ENCODE peak calls at places on chromosome 6, in six cellular contexts. J is CD8-positive, alpha-beta T cell; T is lower lobe of right lung; Q is cardiac muscle cell; V is foreskin fibroblast; F is astrocyte of the cerebellum. L is an unnamed sample.
A peak's percentile ranks its signal among the peaks of the same experiment; 100 is the strongest.

GRCh38 chr6:157200611-157201010 is 122.7 kb downstream of the TMEM242 start:
- DNase-seq in J (no peak), T (no peak), Q (no peak), V (no peak), F (no peak), L (no peak)

GRCh38 chr6:14317616-14318015 is 200.0 kb downstream of the CD83 start:
- DNase-seq in J (no peak), T (no peak), Q (no peak), V (no peak), F (no peak), L (no peak)

GRCh38 chr6:93751969-93752368 is 332.6 kb upstream of the EPHA7 start:
- DNase-seq in J (no peak), T (no peak), Q (no peak), V (no peak), F (no peak), L (no peak)

GRCh38 chr6:157887892-157888291 is 64.8 kb downstream of the SNX9 start:
- DNase-seq in J (no peak), T (no peak), Q (no peak), V (no peak), F (no peak), L (no peak)

GRCh38 chr6:117414770-117415169 is 11.0 kb downstream of the ROS1 start:
- DNase-seq in J (no peak), T (no peak), Q (no peak), V (no peak), F (peak; percentile 47), L (no peak)

GRCh38 chr6:6320901-6321300 is 439 bp upstream of the F13A1 start:
- DNase-seq in J (no peak), T (no peak), Q (no peak), V (no peak), F (no peak), L (no peak)

GRCh38 chr6:39076086-39076992 is 27.8 kb downstream of the GLP1R start:
- DNase-seq in J (no peak), T (no peak), Q (no peak), V (no peak), F (no peak), L (no peak)

GRCh38 chr6:167858086-167858591 is 31.4 kb downstream of the AFDN start:
- DNase-seq in J (no peak), T (no peak), Q (no peak), V (peak; percentile 37), F (peak; percentile 70), L (peak; percentile 41)

GRCh38 chr6:100913400-100914276 is 32.5 kb upstream of the ASCC3 start:
- DNase-seq in J (no peak), T (peak; percentile 37), Q (no peak), V (no peak), F (no peak), L (no peak)

GRCh38 chr6:14732845-14733757 is 512.8 kb upstream of the JARID2 start:
- DNase-seq in J (peak; percentile 27), T (no peak), Q (no peak), V (peak; percentile 74), F (no peak), L (no peak)

GRCh38 chr6:137698636-137699035 is 168.4 kb upstream of the TNFAIP3 start:
- DNase-seq in J (no peak), T (no peak), Q (no peak), V (no peak), F (no peak), L (no peak)

GRCh38 chr6:48747040-48747439 is 636.0 kb upstream of the PTCHD4 start:
- DNase-seq in J (no peak), T (no peak), Q (no peak), V (no peak), F (no peak), L (no peak)

GRCh38 chr6:28139860-28140500 is 1.7 kb upstream of the ZKSCAN8 start:
- DNase-seq in J (no peak), T (no peak), Q (no peak), V (no peak), F (no peak), L (no peak)

GRCh38 chr6:146775227-146775626 is 176.5 kb downstream of the ADGB start:
- DNase-seq in J (no peak), T (no peak), Q (no peak), V (peak; percentile 5), F (no peak), L (no peak)

GRCh38 chr6:168979254-168979653 is 274.4 kb downstream of the THBS2 start:
- DNase-seq in J (no peak), T (no peak), Q (no peak), V (no peak), F (no peak), L (no peak)

GRCh38 chr6:107972413-107973096 is 14.5 kb upstream of the SEC63 start:
- DNase-seq in J (no peak), T (no peak), Q (peak; percentile 29), V (no peak), F (no peak), L (no peak)

GRCh38 chr6:143545976-143546547 is 34.5 kb upstream of the FUCA2 start:
- DNase-seq in J (no peak), T (no peak), Q (no peak), V (no peak), F (no peak), L (no peak)

GRCh38 chr6:100307561-100307960 is 157.2 kb downstream of the SIM1 start:
- DNase-seq in J (no peak), T (no peak), Q (no peak), V (no peak), F (no peak), L (no peak)

GRCh38 chr6:53803081-53803860 is 8.5 kb downstream of the LRRC1 start:
- DNase-seq in J (no peak), T (no peak), Q (no peak), V (no peak), F (no peak), L (no peak)

GRCh38 chr6:136158398-136158797 is 91.7 kb downstream of the MTFR2 start:
- DNase-seq in J (no peak), T (peak; percentile 48), Q (peak; percentile 18), V (no peak), F (no peak), L (no peak)

GRCh38 chr6:77021232-77021631 is 442.1 kb downstream of the HTR1B start:
- DNase-seq in J (no peak), T (no peak), Q (no peak), V (no peak), F (no peak), L (no peak)

GRCh38 chr6:2956930-2957329 is 14.4 kb downstream of the SERPINB6 start:
- DNase-seq in J (no peak), T (no peak), Q (no peak), V (no peak), F (no peak), L (no peak)

GRCh38 chr6:158767714-158768113 is 51.5 kb downstream of the EZR start:
- DNase-seq in J (no peak), T (no peak), Q (no peak), V (no peak), F (no peak), L (no peak)

GRCh38 chr6:160883999-160884398 is 107.6 kb upstream of the MAP3K4 start:
- DNase-seq in J (no peak), T (no peak), Q (no peak), V (no peak), F (no peak), L (no peak)
- H3K4me3 ChIP-seq in J (no peak overlapping the region), T (no peak overlapping the region), Q (no peak overlapping the region), V (no peak overlapping the region), F (no peak overlapping the region), L (no peak overlapping the region)

GRCh38 chr6:33142501-33142900 is 49.8 kb downstream of the COL11A2 start:
- DNase-seq in J (no peak), T (no peak), Q (no peak), V (no peak), F (no peak), L (no peak)

GRCh38 chr6:33139596-33140206 is 52.6 kb downstream of the COL11A2 start:
- DNase-seq in J (no peak), T (no peak), Q (no peak), V (no peak), F (no peak), L (no peak)

GRCh38 chr6:33140556-33140955 is 51.7 kb downstream of the COL11A2 start:
- DNase-seq in J (no peak), T (no peak), Q (no peak), V (no peak), F (no peak), L (no peak)

GRCh38 chr6:33144373-33144772 is 47.9 kb downstream of the COL11A2 start:
- DNase-seq in J (no peak), T (no peak), Q (no peak), V (no peak), F (no peak), L (no peak)

GRCh38 chr6:33143113-33143760 is 49.0 kb downstream of the COL11A2 start:
- DNase-seq in J (no peak), T (no peak), Q (no peak), V (no peak), F (no peak), L (no peak)
- TF ChIP-seq CTCF in J (no peak), T (no peak), Q (no peak), V (no peak), F (no peak), L (no peak)

GRCh38 chr6:155380666-155381332 is 66.5 kb upstream of the TFB1M start:
- DNase-seq in J (no peak), T (no peak), Q (no peak), V (no peak), F (no peak), L (no peak)

GRCh38 chr6:155374681-155375080 is 60.4 kb upstream of the TFB1M start:
- DNase-seq in J (no peak), T (no peak), Q (no peak), V (no peak), F (no peak), L (no peak)

GRCh38 chr6:155378284-155378683 is 64.0 kb upstream of the TFB1M start:
- DNase-seq in J (no peak), T (no peak), Q (no peak), V (no peak), F (no peak), L (no peak)

GRCh38 chr6:155378724-155379123 is 64.4 kb upstream of the TFB1M start:
- DNase-seq in J (no peak), T (no peak), Q (no peak), V (no peak), F (no peak), L (no peak)

DNA sequence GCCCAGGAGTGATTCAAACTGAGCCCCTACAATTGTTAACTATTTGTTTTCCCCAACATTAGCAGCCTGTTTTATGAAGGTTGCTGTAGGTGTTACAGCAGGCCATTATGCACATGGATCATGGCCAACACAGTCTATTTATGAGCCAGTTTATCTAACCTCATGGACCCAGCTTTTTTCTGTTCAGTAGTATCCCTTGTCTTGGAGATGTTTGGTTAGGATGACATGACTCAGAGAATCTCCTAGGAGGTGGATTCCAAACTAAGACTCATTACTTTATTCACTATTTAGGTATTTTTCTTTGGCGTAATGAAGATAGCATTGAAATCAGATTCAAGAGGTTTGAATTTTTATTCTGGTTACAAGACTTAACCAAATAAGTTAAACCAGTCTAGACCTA is 62.8 kb upstream of the TFB1M start:
- DNase-seq in J (no peak), T (no peak), Q (no peak), V (peak; percentile 78), F (peak; percentile 49), L (peak; percentile 67)
- H3K4me3 ChIP-seq in J (no peak overlapping the region), T (no peak overlapping the region), Q (no peak overlapping the region), V (no peak overlapping the region), F (no peak overlapping the region), L (no peak overlapping the region)

GRCh38 chr6:139367810-139368321 is 6.6 kb downstream of the CITED2 start:
- DNase-seq in J (no peak), T (no peak), Q (peak; percentile 51), V (no peak), F (peak; percentile 26), L (no peak)
- TF ChIP-seq CTCF in J (no peak), T (no peak), Q (no peak), V (no peak), F (no peak), L (no peak)

GRCh38 chr6:127484207-127484858 is 25.1 kb upstream of the KIAA0408 start:
- DNase-seq in J (no peak), T (no peak), Q (no peak), V (peak; percentile 41), F (peak; percentile 35), L (no peak)
- H3K4me3 ChIP-seq in J (peak overlapping the region; percentile 25), T (peak overlapping the region; percentile 17), Q (no peak overlapping the region), V (peak overlapping the region; percentile 2), F (no peak overlapping the region), L (no peak overlapping the region)

L was measured in AG09309.